ENCODE peak calls at places on chromosomes 13 and 19, in six cellular contexts. K is IMR-90, C is mesendoderm, N is trophoblast cell, Z is mesenchymal stem cell, E is H1. P is an unnamed sample. For H3K27me3, the result is how much of the 10 kb centered on the place peaks cover.

GRCh38 chr13:21852043-21852442 is 181.2 kb downstream of the FGF9 start:
- DNase-seq in C (no peak), N (no peak), E (no peak), K (peak), Z (no peak), P (no peak)

GRCh38 chr13:65497265-65497664 is 1732.9 kb downstream of the PCDH9 start:
- DNase-seq in N (peak), C (peak), E (no peak), K (peak), Z (peak), P (no peak)

GRCh38 chr13:42680748-42681147 is 100.6 kb upstream of the FAM216B start:
- DNase-seq in K (no peak), C (no peak), Z (no peak), N (no peak), E (no peak), P (no peak)

GRCh38 chr19:40147693-40148347 is 43.4 kb upstream of the MAP3K10 start:
- DNase-seq in N (peak), Z (peak), C (no peak), K (peak), E (no peak), P (no peak)

GRCh38 chr13:44396963-44397580 is 23.4 kb downstream of the SERP2 start:
- DNase-seq in K (peak), E (no peak), N (no peak), C (peak), Z (peak), P (peak)

GRCh38 chr13:44573790-44574465 is 2.2 kb downstream of the TSC22D1 start:
- DNase-seq in E (no peak), K (peak), Z (peak), C (peak), N (peak), P (no peak)

GRCh38 chr13:79932556-79932955 is 408.4 kb downstream of the SPRY2 start:
- DNase-seq in E (no peak), K (no peak), N (no peak), Z (no peak), C (no peak), P (no peak)

GRCh38 chr19:57903298-57904174 is 12.9 kb downstream of the ZNF417 start:
- DNase-seq in K (peak), E (no peak), Z (peak), C (peak), N (no peak), P (no peak)

GRCh38 chr19:55133639-55134444 is 15.2 kb downstream of the TNNT1 start:
- DNase-seq in E (no peak), Z (no peak), K (no peak), C (no peak), N (peak), P (no peak)

GRCh38 chr13:61255035-61255796 is 160.4 kb downstream of the PCDH20 start:
- DNase-seq in E (peak), Z (no peak), K (no peak), N (no peak), C (peak), P (no peak)

GRCh38 chr13:93775507-93776108 is 549.0 kb downstream of the GPC6 start:
- DNase-seq in E (no peak), Z (peak), C (no peak), K (peak), N (no peak), P (no peak)

GRCh38 chr13:35502456-35502855 is 26.0 kb upstream of the MAB21L1 start:
- DNase-seq in K (no peak), Z (no peak), C (no peak), E (no peak), N (no peak), P (no peak)

GRCh38 chr13:27833206-27833605 is 40.9 kb downstream of the GSX1 start:
- DNase-seq in K (no peak), N (no peak), Z (no peak), E (no peak), C (no peak), P (no peak)

GRCh38 chr13:99124695-99125334 is 75.8 kb upstream of the UBAC2 start:
- DNase-seq in N (peak), Z (peak), K (peak), C (no peak), E (no peak), P (no peak)

GRCh38 chr13:66933994-66934393 is 296.1 kb downstream of the PCDH9 start:
- DNase-seq in K (peak), N (no peak), C (no peak), Z (peak), E (no peak), P (no peak)

GRCh38 chr19:28864577-28865042 is 348.3 kb downstream of the UQCRFS1 start:
- DNase-seq in K (peak), Z (no peak), N (no peak), E (no peak), C (no peak), P (no peak)

GRCh38 chr19:45766919-45767346 is 2.1 kb downstream of the SIX5 start:
- DNase-seq in N (no peak), K (peak), E (peak), C (no peak), Z (no peak), P (no peak)
- H3K9ac ChIP-seq in N (peak), K (peak), E (no peak), C (peak), Z (peak), P (peak)

GRCh38 chr13:48158290-48158689 is 63.4 kb upstream of the MED4 start:
- DNase-seq in K (no peak), C (no peak), N (no peak), E (no peak), Z (no peak), P (no peak)
- H3K18ac ChIP-seq in K (no peak), C (no peak), N (no peak), E (no peak), Z (no peak), P (no peak)

GRCh38 chr13:25210842-25211241 is 38.8 kb upstream of the AMER2 start:
- DNase-seq in E (no peak), Z (no peak), N (no peak), C (no peak), K (no peak), P (no peak)
- H3K27me3 ChIP-seq in E (under half), Z (under half), N (under half), C (under half), K (under half), P (under half)

DNA sequence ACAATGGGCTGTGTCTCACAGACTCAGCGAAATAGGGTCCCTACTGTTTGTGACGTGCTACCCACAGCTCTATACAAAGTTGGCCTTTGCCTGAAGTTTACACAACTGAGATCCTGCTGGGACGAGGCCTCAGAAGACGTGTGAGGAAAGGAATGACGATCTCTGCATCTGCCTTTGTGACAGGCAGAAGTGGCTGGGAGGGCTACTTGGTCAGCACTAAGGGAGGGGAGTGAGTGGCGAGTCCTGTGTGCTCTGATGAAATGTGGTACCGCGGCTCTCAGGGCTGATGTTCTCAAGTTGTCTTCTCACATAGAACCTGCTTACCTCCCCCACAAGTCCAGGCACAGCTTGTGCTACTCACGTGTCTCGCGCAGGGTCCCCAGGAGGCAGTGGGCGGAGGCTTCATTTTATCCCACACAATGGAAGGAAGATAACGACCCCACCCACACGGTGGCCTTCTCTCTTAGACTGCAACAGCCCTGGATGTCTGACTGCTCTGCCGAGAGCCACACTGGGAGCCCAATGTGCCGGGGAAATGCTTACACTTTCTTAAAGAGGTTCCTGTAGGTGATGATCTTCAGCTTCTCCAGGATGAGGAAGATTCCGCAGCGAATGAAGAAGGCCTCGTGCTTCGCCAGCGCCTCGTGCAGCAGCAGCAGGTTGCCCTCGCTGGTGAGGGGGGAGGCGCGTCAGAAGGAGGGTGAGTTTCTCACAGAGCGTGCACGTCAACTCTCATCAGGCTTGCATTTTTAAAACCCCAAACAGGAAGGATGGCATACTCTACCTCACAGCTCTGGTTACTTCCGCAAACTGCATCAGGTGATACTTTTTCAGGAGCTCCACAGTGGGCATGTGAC is 21.2 kb downstream of the PROZ start:
- DNase-seq in C (peak), K (peak), Z (peak), N (no peak), E (no peak), P (peak)
- H3K9ac ChIP-seq in C (no peak), K (peak), Z (no peak), N (no peak), E (no peak), P (peak)

GRCh38 chr13:114282143-114282685 is 813 bp downstream of the UPF3A start:
- DNase-seq in E (peak), K (peak), Z (peak), C (no peak), N (peak), P (peak)
- H3K18ac ChIP-seq in E (peak), K (peak), Z (peak), C (peak), N (peak), P (peak)

DNA sequence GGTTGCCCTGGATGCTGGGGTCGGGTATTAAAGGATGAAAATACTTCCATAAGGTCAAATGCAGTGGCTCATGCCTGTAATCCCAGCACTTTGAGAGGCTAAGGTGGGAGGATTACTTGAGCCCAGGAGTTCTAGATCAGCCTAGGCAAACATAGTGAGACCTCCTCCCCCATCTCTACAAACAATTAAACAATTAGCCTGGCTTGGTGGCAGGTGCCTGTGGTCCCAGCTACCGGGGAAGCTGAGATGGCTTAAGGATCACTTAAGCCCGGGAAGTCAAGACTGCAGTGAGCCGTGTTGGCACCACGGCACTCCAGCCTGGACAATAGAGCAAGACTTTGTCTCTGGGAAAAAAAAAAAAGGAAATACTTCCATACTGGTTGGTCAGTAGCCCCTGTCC is 1.5 kb downstream of the KLK11 start:
- DNase-seq in K (no peak), N (no peak), E (no peak), Z (no peak), C (no peak), P (no peak)
- H3K27me3 ChIP-seq in K (under half), N (under half), E (under half), Z (half or more), C (under half), P (under half)

DNA sequence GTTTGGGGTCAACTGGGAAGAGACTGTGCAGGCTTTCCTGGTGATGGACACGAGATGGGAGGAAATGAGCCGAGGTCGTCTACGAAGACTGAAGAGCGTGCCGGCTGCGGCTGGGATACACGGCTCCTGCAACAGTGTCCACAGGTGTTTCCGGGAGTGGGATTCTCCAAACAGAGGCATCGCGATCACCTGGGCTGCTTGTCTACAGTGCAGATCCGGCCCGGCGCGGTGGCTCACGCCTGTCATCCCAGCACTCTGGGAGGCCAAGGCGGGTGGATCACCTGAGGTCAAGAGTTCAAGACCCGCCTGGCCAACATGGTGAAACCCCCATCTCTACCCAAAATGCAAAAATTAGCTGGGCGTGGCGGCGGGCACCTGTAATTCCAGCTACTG is 11.6 kb upstream of the SLC39A3 start:
- DNase-seq in N (no peak), E (no peak), Z (no peak), C (no peak), K (no peak), P (no peak)
- H3K9ac ChIP-seq in N (no peak), E (no peak), Z (no peak), C (no peak), K (no peak), P (no peak)

GRCh38 chr19:1069009-1069779 is 2.2 kb downstream of the ARHGAP45 start:
- DNase-seq in E (no peak), Z (no peak), C (no peak), K (no peak), N (no peak), P (no peak)

GRCh38 chr19:1068111-1069001 is 1.4 kb downstream of the ARHGAP45 start:
- DNase-seq in N (no peak), C (no peak), E (peak), Z (no peak), K (no peak), P (no peak)

GRCh38 chr19:1070931-1071791 is 4.2 kb downstream of the ARHGAP45 start:
- DNase-seq in K (no peak), E (peak), C (no peak), N (no peak), Z (no peak), P (no peak)

GRCh38 chr19:1072371-1073015 is 5.5 kb downstream of the ARHGAP45 start:
- DNase-seq in K (no peak), N (no peak), E (no peak), C (no peak), Z (no peak), P (no peak)

GRCh38 chr19:1070576-1070930 is 3.6 kb downstream of the ARHGAP45 start:
- DNase-seq in C (peak), N (no peak), K (no peak), E (peak), Z (no peak), P (no peak)
- H3K18ac ChIP-seq in C (no peak), N (no peak), K (no peak), E (peak), Z (peak), P (peak)

GRCh38 chr19:3222709-3223108 is 1.8 kb upstream of the CELF5 start:
- DNase-seq in C (no peak), N (no peak), Z (no peak), E (no peak), K (no peak), P (no peak)
- H3K27me3 ChIP-seq in C (under half), N (under half), Z (under half), E (under half), K (under half), P (under half)

GRCh38 chr19:18023596-18024212 is 15.7 kb downstream of the ARRDC2 start:
- DNase-seq in E (no peak), Z (peak), C (no peak), K (no peak), N (no peak), P (no peak)
- H3K9ac ChIP-seq in E (no peak), Z (peak), C (no peak), K (no peak), N (no peak), P (no peak)